ENCODE peak calls at places on chromosomes 1 and 21, in ten cellular contexts. One of them, this sample, is unnamed.

GRCh38 chr21:29091032-29091431 is 17.6 kb upstream of the CCT8 start:
- DNase-seq in RWPE1: peak
- DNase-seq in NCI-H1105 treated with DMSO at 0.1 percent for 48 hours: no peak
- DNase-seq in cerebellar cortex: no peak
- DNase-seq in HCT116: no peak
- DNase-seq in NCI-H460: no peak
- DNase-seq in DMS53: no peak
- DNase-seq in activated CD4-positive, alpha-beta T cell treated with anti-CD3 and anti-CD28 coated beads for 48 hours: no peak
- DNase-seq in aorta: no peak
- DNase-seq in BJ: peak
- DNase-seq in this sample: no peak

GRCh38 chr1:64516803-64517568 is 47.1 kb downstream of the CACHD1 start:
- DNase-seq in activated CD4-positive, alpha-beta T cell treated with anti-CD3 and anti-CD28 coated beads for 48 hours: no peak
- DNase-seq in cerebellar cortex: no peak
- DNase-seq in RWPE1: peak
- DNase-seq in NCI-H460: no peak
- DNase-seq in HCT116: no peak
- DNase-seq in NCI-H1105 treated with DMSO at 0.1 percent for 48 hours: no peak
- DNase-seq in aorta: no peak
- DNase-seq in DMS53: no peak
- DNase-seq in BJ: peak
- DNase-seq in this sample: no peak

GRCh38 chr1:147630447-147630846 is 39.9 kb downstream of the ACP6 start:
- DNase-seq in activated CD4-positive, alpha-beta T cell treated with anti-CD3 and anti-CD28 coated beads for 48 hours: no peak
- DNase-seq in cerebellar cortex: no peak
- DNase-seq in aorta: no peak
- DNase-seq in BJ: no peak
- DNase-seq in NCI-H1105 treated with DMSO at 0.1 percent for 48 hours: no peak
- DNase-seq in HCT116: no peak
- DNase-seq in NCI-H460: no peak
- DNase-seq in DMS53: no peak
- DNase-seq in RWPE1: no peak
- DNase-seq in this sample: no peak

GRCh38 chr1:4468804-4469514 is 185.4 kb upstream of the AJAP1 start:
- DNase-seq in HCT116: no peak
- DNase-seq in RWPE1: no peak
- DNase-seq in cerebellar cortex: no peak
- DNase-seq in NCI-H1105 treated with DMSO at 0.1 percent for 48 hours: no peak
- DNase-seq in activated CD4-positive, alpha-beta T cell treated with anti-CD3 and anti-CD28 coated beads for 48 hours: no peak
- DNase-seq in BJ: no peak
- DNase-seq in DMS53: no peak
- DNase-seq in NCI-H460: no peak
- DNase-seq in aorta: no peak
- DNase-seq in this sample: no peak

GRCh38 chr1:27521336-27522147 is 31.6 kb upstream of the WASF2 start:
- DNase-seq in NCI-H460: no peak
- DNase-seq in HCT116: no peak
- DNase-seq in RWPE1: no peak
- DNase-seq in activated CD4-positive, alpha-beta T cell treated with anti-CD3 and anti-CD28 coated beads for 48 hours: peak
- DNase-seq in cerebellar cortex: peak
- DNase-seq in NCI-H1105 treated with DMSO at 0.1 percent for 48 hours: no peak
- DNase-seq in aorta: peak
- DNase-seq in BJ: no peak
- DNase-seq in DMS53: no peak
- DNase-seq in this sample: no peak

GRCh38 chr1:207304710-207305151 is 16.7 kb upstream of the CD55 start:
- DNase-seq in activated CD4-positive, alpha-beta T cell treated with anti-CD3 and anti-CD28 coated beads for 48 hours: no peak
- DNase-seq in BJ: no peak
- DNase-seq in RWPE1: peak
- DNase-seq in aorta: no peak
- DNase-seq in DMS53: peak
- DNase-seq in NCI-H460: peak
- DNase-seq in HCT116: peak
- DNase-seq in NCI-H1105 treated with DMSO at 0.1 percent for 48 hours: no peak
- DNase-seq in cerebellar cortex: no peak
- DNase-seq in this sample: no peak

GRCh38 chr1:40980453-40981121 is 1.1 kb downstream of the CTPS1 start:
- DNase-seq in cerebellar cortex: peak
- DNase-seq in NCI-H460: no peak
- DNase-seq in NCI-H1105 treated with DMSO at 0.1 percent for 48 hours: peak
- DNase-seq in RWPE1: peak
- DNase-seq in DMS53: peak
- DNase-seq in BJ: no peak
- DNase-seq in aorta: peak
- DNase-seq in activated CD4-positive, alpha-beta T cell treated with anti-CD3 and anti-CD28 coated beads for 48 hours: peak
- DNase-seq in HCT116: no peak
- DNase-seq in this sample: peak

GRCh38 chr21:46079357-46080170 is 18.3 kb upstream of the COL6A2 start:
- DNase-seq in DMS53: no peak
- DNase-seq in HCT116: no peak
- DNase-seq in aorta: peak
- DNase-seq in cerebellar cortex: no peak
- DNase-seq in BJ: peak
- DNase-seq in NCI-H1105 treated with DMSO at 0.1 percent for 48 hours: no peak
- DNase-seq in RWPE1: no peak
- DNase-seq in activated CD4-positive, alpha-beta T cell treated with anti-CD3 and anti-CD28 coated beads for 48 hours: no peak
- DNase-seq in NCI-H460: no peak
- DNase-seq in this sample: peak

GRCh38 chr21:46038871-46039397 is 57.4 kb downstream of the COL6A1 start:
- DNase-seq in NCI-H460: no peak
- DNase-seq in DMS53: no peak
- DNase-seq in BJ: peak
- DNase-seq in RWPE1: no peak
- DNase-seq in NCI-H1105 treated with DMSO at 0.1 percent for 48 hours: no peak
- DNase-seq in aorta: peak
- DNase-seq in activated CD4-positive, alpha-beta T cell treated with anti-CD3 and anti-CD28 coated beads for 48 hours: no peak
- DNase-seq in cerebellar cortex: no peak
- DNase-seq in HCT116: no peak
- DNase-seq in this sample: no peak

GRCh38 chr1:78703806-78704205 is 54.2 kb downstream of the IFI44 start:
- DNase-seq in aorta: no peak
- DNase-seq in NCI-H1105 treated with DMSO at 0.1 percent for 48 hours: no peak
- DNase-seq in DMS53: no peak
- DNase-seq in HCT116: no peak
- DNase-seq in NCI-H460: no peak
- DNase-seq in cerebellar cortex: no peak
- DNase-seq in activated CD4-positive, alpha-beta T cell treated with anti-CD3 and anti-CD28 coated beads for 48 hours: no peak
- DNase-seq in RWPE1: no peak
- DNase-seq in BJ: no peak
- DNase-seq in this sample: no peak

GRCh38 chr1:52426391-52426790 is 22.0 kb downstream of the PRPF38A start:
- DNase-seq in NCI-H1105 treated with DMSO at 0.1 percent for 48 hours: no peak
- DNase-seq in cerebellar cortex: no peak
- DNase-seq in BJ: no peak
- DNase-seq in DMS53: no peak
- DNase-seq in aorta: no peak
- DNase-seq in RWPE1: peak
- DNase-seq in HCT116: no peak
- DNase-seq in NCI-H460: no peak
- DNase-seq in activated CD4-positive, alpha-beta T cell treated with anti-CD3 and anti-CD28 coated beads for 48 hours: no peak
- DNase-seq in this sample: peak

GRCh38 chr1:1143636-1144035 is 27.7 kb upstream of the C1orf159 start:
- DNase-seq in cerebellar cortex: no peak
- DNase-seq in NCI-H1105 treated with DMSO at 0.1 percent for 48 hours: no peak
- DNase-seq in HCT116: no peak
- DNase-seq in DMS53: no peak
- DNase-seq in RWPE1: no peak
- DNase-seq in aorta: no peak
- DNase-seq in BJ: no peak
- DNase-seq in NCI-H460: no peak
- DNase-seq in activated CD4-positive, alpha-beta T cell treated with anti-CD3 and anti-CD28 coated beads for 48 hours: no peak
- DNase-seq in this sample: no peak

GRCh38 chr1:36457691-36458090 is 6.5 kb downstream of the MRPS15 start:
- DNase-seq in RWPE1: no peak
- DNase-seq in BJ: no peak
- DNase-seq in aorta: no peak
- DNase-seq in activated CD4-positive, alpha-beta T cell treated with anti-CD3 and anti-CD28 coated beads for 48 hours: no peak
- DNase-seq in NCI-H1105 treated with DMSO at 0.1 percent for 48 hours: no peak
- DNase-seq in cerebellar cortex: no peak
- DNase-seq in DMS53: peak
- DNase-seq in HCT116: no peak
- DNase-seq in NCI-H460: no peak
- DNase-seq in this sample: no peak

GRCh38 chr1:109904105-109904817 is 6.4 kb upstream of the CSF1 start:
- DNase-seq in HCT116: no peak
- DNase-seq in cerebellar cortex: peak
- DNase-seq in aorta: no peak
- DNase-seq in NCI-H460: no peak
- DNase-seq in BJ: no peak
- DNase-seq in DMS53: no peak
- DNase-seq in RWPE1: no peak
- DNase-seq in activated CD4-positive, alpha-beta T cell treated with anti-CD3 and anti-CD28 coated beads for 48 hours: no peak
- DNase-seq in NCI-H1105 treated with DMSO at 0.1 percent for 48 hours: no peak
- DNase-seq in this sample: no peak